ENCODE peak calls at places on chromosomes 6 and 20, in four cellular contexts. B, I, A and L are unnamed samples.

GRCh38 chr6:168373389-168373788 is 53.8 kb upstream of the DACT2 start:
- DNase-seq in A (no peak), I (no peak), B (no peak), L (no peak)

GRCh38 chr6:143441680-143442359 is 8.7 kb downstream of the ADAT2 start:
- DNase-seq in I (peak), B (no peak), A (peak), L (no peak)

GRCh38 chr20:3871549-3872265 is 17.5 kb upstream of the PANK2 start:
- DNase-seq in I (no peak), A (no peak), B (no peak), L (no peak)

GRCh38 chr6:30893001-30893591 is 8.8 kb downstream of the DDR1 start:
- DNase-seq in B (peak), I (no peak), A (no peak), L (no peak)

GRCh38 chr6:122388945-122389344 is 10.5 kb upstream of the HSF2 start:
- DNase-seq in I (no peak), A (no peak), B (no peak), L (no peak)

GRCh38 chr6:82094166-82094806 is 153.3 kb downstream of the IBTK start:
- DNase-seq in I (no peak), A (no peak), B (no peak), L (no peak)

GRCh38 chr6:14040042-14040441 is 77.5 kb upstream of the CD83 start:
- DNase-seq in I (no peak), A (no peak), B (no peak), L (no peak)

GRCh38 chr6:45814772-45815171 is 200.9 kb downstream of the CLIC5 start:
- DNase-seq in B (no peak), A (no peak), I (no peak), L (no peak)

GRCh38 chr6:140203611-140204553 is 829.4 kb upstream of the CITED2 start:
- DNase-seq in B (no peak), A (peak), I (peak), L (no peak)

GRCh38 chr6:15517600-15517999 is 145.2 kb downstream of the DTNBP1 start:
- DNase-seq in A (no peak), I (no peak), B (no peak), L (no peak)

GRCh38 chr6:5529015-5529414 is 267.7 kb downstream of the FARS2 start:
- DNase-seq in A (no peak), I (no peak), B (no peak), L (no peak)

GRCh38 chr6:125377621-125378020 is 75.9 kb upstream of the HDDC2 start:
- DNase-seq in I (peak), B (peak), A (peak), L (no peak)

GRCh38 chr20:64219730-64220129 is 35.8 kb upstream of the PCMTD2 start:
- DNase-seq in I (no peak), A (no peak), B (no peak), L (no peak)

GRCh38 chr6:131657630-131658111 is 20.6 kb downstream of the ENPP3 start:
- DNase-seq in B (no peak), A (peak), I (peak), L (no peak)

GRCh38 chr6:124962617-124963415 is 579 bp downstream of the RNF217 start:
- DNase-seq in I (peak), B (peak), A (peak), L (no peak)

GRCh38 chr20:15205719-15206118 is 868.3 kb upstream of the FLRT3 start:
- DNase-seq in I (no peak), A (no peak), B (no peak), L (no peak)

GRCh38 chr6:91106083-91106482 is 519.2 kb upstream of the MAP3K7 start:
- DNase-seq in B (no peak), I (no peak), A (no peak), L (no peak)

GRCh38 chr6:135812085-135812526 is 39.4 kb upstream of the PDE7B start:
- DNase-seq in A (peak), B (no peak), I (peak), L (no peak)

GRCh38 chr20:62045529-62046277 is 20.0 kb downstream of the TAF4 start:
- DNase-seq in B (no peak), I (no peak), A (no peak), L (no peak)

GRCh38 chr6:107736713-107737396 is 87.3 kb downstream of the SCML4 start:
- DNase-seq in B (no peak), A (no peak), I (no peak), L (peak)

GRCh38 chr20:18679020-18679419 is 91.2 kb downstream of the DTD1 start:
- DNase-seq in A (peak), I (peak), B (no peak), L (no peak)

GRCh38 chr20:53497246-53497645 is 96.4 kb downstream of the ZNF217 start:
- DNase-seq in B (no peak), A (no peak), I (no peak), L (no peak)

GRCh38 chr20:53503517-53503919 is 90.1 kb downstream of the ZNF217 start:
- DNase-seq in I (no peak), A (no peak), B (peak), L (no peak)

GRCh38 chr20:53500651-53501050 is 93.0 kb downstream of the ZNF217 start:
- DNase-seq in I (no peak), A (no peak), B (no peak), L (no peak)

DNA sequence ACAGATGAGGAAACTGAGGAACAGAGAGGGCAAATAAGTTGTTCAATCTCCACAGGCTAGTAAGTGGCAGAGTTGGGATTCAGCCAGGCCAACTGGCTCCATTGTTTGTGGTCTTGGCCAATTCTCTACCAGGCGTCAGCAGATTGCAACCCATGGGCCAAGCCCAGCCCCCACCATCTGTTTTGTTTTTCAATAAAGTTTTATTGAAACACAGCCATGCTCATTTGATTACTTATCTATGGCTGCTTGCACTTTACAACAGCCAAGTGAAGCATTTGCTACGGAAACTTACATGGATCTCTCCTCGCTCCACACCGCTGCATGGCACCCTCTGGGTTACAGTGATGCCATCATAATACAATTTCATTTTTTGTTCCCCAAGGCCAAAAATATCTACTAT is 90.8 kb downstream of the ZNF217 start:
- DNase-seq in B (no peak), I (no peak), A (no peak), L (no peak)
- H3K9ac ChIP-seq in B (no peak), I (no peak), A (no peak), L (no peak)

DNA sequence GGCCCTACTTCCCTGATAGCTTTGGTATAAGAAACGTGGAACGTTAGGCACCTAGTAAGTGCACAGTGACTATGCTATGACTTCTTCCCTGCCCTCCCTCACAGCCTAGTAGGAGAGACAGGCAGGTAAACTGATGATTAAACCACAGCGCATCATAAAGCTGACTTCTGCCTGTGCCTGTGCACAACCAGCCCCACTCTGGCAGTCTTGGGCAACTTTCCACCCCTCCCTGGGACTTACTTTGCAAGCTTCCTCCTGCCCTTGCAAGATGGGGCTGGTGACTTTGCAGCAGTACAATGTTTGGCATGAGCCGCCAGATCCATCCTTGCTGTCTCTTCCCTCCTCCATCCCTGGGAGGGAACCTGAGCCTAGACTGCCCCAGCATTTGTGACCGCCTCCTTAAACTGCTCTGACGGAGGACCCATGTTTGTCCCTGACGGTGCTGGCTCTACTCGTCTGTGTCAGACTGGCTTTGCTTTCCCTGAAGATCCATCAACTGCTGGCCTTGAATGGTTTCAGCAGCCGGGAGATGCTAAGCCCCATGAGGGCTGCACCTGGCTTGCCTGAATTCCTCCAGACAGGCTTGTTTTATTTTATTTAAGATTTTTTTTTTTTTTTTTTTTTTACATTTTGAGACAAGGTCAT is 36.1 kb downstream of the EFCAB8 start:
- DNase-seq in I (no peak), B (no peak), A (no peak), L (no peak)
- H3K9ac ChIP-seq in I (no peak), B (no peak), A (no peak), L (no peak)

GRCh38 chr6:298233-299049 is 6.2 kb downstream of the DUSP22 start:
- DNase-seq in B (no peak), A (no peak), I (no peak), L (no peak)
- H3K9ac ChIP-seq in B (no peak), A (no peak), I (no peak), L (no peak)

GRCh38 chr6:158338311-158339112 is 26.2 kb downstream of the TULP4 start:
- DNase-seq in I (no peak), A (no peak), B (no peak), L (no peak)
- H3K9ac ChIP-seq in I (no peak), A (no peak), B (no peak), L (no peak)

GRCh38 chr6:37083243-37084138 is 78.0 kb downstream of the FGD2 start:
- DNase-seq in B (no peak), A (peak), I (peak), L (no peak)
- H3K9ac ChIP-seq in B (no peak), A (no peak), I (no peak), L (no peak)